ENCODE peak calls at places on chromosomes 2 and 18, in four cellular contexts. Q is HCT116, A is Peyer's patch, P is Caco-2. H is an unnamed sample.

GRCh38 chr2:100011272-100011711 is 131.1 kb downstream of the AFF3 start:
- DNase-seq in Q (no peak), A (no peak), P (no peak), H (no peak)

GRCh38 chr2:201415149-201415548 is 36.1 kb downstream of the TRAK2 start:
- DNase-seq in Q (no peak), A (no peak), P (no peak), H (no peak)

GRCh38 chr2:120066708-120067547 is 54.1 kb downstream of the EPB41L5 start:
- DNase-seq in Q (no peak), A (no peak), P (peak), H (no peak)

GRCh38 chr2:18993756-18994155 is 364.7 kb downstream of the OSR1 start:
- DNase-seq in Q (no peak), A (no peak), P (no peak), H (no peak)

GRCh38 chr2:70085711-70086277 is 1.5 kb upstream of the PCBP1 start:
- DNase-seq in Q (no peak), A (no peak), P (no peak), H (no peak)

GRCh38 chr2:45675130-45675812 is 23.8 kb downstream of the PRKCE start:
- DNase-seq in Q (peak), A (no peak), P (peak), H (no peak)

GRCh38 chr2:113979172-113980128 is 89.6 kb downstream of the ACTR3 start:
- DNase-seq in Q (no peak), A (no peak), P (no peak), H (no peak)

GRCh38 chr2:47905454-47906260 is 641 bp downstream of the FBXO11 start:
- DNase-seq in Q (no peak), A (peak), P (peak), H (peak)

GRCh38 chr18:56089607-56090258 is 501.7 kb upstream of the TCF4 start:
- DNase-seq in Q (no peak), A (no peak), P (no peak), H (no peak)

GRCh38 chr2:128036748-128037607 is 9.1 kb upstream of the SAP130 start:
- DNase-seq in Q (no peak), A (no peak), P (no peak), H (no peak)

GRCh38 chr2:176997074-176997791 is 215.4 kb upstream of the HNRNPA3 start:
- DNase-seq in Q (peak), A (no peak), P (no peak), H (peak)

GRCh38 chr2:71730785-71731383 is 277.5 kb downstream of the DYSF start:
- DNase-seq in Q (no peak), A (no peak), P (no peak), H (no peak)

GRCh38 chr18:79524181-79525078 is 128.7 kb downstream of the NFATC1 start:
- DNase-seq in Q (no peak), A (peak), P (no peak), H (peak)

GRCh38 chr18:43161528-43161927 is 46.0 kb upstream of the RIT2 start:
- DNase-seq in Q (no peak), A (no peak), P (no peak), H (no peak)

GRCh38 chr18:50665519-50665918 is 105.6 kb downstream of the MAPK4 start:
- DNase-seq in Q (no peak), A (no peak), P (no peak), H (no peak)

GRCh38 chr2:61179701-61180639 is 18.0 kb downstream of the C2orf74 start:
- DNase-seq in Q (no peak), A (no peak), P (no peak), H (no peak)

GRCh38 chr2:132929786-132930185 is 259.8 kb upstream of the LYPD1 start:
- DNase-seq in Q (no peak), A (no peak), P (no peak), H (no peak)

GRCh38 chr2:46164581-46165301 is 132.5 kb upstream of the EPAS1 start:
- DNase-seq in Q (no peak), A (peak), P (peak), H (no peak)

GRCh38 chr2:71879509-71880184 is 268.0 kb downstream of the CYP26B1 start:
- DNase-seq in Q (no peak), A (no peak), P (no peak), H (no peak)

GRCh38 chr2:240433973-240434727 is 1.3 kb upstream of the GPC1 start:
- DNase-seq in Q (peak), A (no peak), P (no peak), H (peak)

DNA sequence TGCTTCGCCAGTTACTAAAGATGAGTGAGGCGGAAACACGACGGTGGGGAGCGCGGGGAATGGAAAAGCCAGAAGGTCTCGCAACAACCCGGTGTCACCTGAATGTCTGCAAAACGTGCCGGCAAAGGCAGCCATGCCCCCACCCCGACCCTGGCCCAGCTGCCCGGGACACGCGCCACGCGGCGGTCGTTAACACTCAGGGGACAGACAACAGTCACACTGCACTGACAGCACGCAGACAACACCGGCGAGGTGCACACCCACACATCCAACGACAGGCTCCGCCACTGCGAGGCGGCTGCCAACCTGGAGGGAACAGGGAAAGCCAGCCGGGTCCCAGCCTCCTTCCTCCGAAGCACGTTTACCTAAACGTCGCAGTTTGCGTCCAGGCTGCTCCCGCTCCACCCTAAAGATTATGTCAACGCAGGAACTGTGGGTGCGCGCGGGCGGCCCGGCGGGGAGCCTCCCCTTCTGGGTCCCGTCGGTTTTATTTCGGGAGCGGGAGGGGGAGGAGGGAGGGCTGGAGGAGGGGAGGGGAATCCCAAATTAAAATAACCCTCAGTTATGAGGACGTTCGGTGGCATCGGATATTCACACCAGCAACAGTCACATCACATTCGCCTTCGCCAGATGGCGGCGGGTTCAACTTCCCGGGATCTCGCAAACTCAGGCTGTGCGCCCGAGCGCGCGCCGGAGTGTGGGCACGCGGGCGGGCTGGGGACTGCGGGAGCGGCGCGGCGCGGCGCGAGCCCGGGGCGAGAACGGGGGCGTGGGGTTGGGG is 694 bp downstream of the PTGR3 start:
- DNase-seq in Q (no peak), A (peak), P (no peak), H (no peak)
- TF ChIP-seq CTCF in Q (no peak), A (no peak), P (no peak), H (no peak)

GRCh38 chr2:191870744-191871143 is 23.9 kb upstream of the CAVIN2 start:
- DNase-seq in Q (no peak), A (no peak), P (no peak), H (no peak)
- TF ChIP-seq CTCF in Q (peak), A (peak), P (no peak), H (no peak)

DNA sequence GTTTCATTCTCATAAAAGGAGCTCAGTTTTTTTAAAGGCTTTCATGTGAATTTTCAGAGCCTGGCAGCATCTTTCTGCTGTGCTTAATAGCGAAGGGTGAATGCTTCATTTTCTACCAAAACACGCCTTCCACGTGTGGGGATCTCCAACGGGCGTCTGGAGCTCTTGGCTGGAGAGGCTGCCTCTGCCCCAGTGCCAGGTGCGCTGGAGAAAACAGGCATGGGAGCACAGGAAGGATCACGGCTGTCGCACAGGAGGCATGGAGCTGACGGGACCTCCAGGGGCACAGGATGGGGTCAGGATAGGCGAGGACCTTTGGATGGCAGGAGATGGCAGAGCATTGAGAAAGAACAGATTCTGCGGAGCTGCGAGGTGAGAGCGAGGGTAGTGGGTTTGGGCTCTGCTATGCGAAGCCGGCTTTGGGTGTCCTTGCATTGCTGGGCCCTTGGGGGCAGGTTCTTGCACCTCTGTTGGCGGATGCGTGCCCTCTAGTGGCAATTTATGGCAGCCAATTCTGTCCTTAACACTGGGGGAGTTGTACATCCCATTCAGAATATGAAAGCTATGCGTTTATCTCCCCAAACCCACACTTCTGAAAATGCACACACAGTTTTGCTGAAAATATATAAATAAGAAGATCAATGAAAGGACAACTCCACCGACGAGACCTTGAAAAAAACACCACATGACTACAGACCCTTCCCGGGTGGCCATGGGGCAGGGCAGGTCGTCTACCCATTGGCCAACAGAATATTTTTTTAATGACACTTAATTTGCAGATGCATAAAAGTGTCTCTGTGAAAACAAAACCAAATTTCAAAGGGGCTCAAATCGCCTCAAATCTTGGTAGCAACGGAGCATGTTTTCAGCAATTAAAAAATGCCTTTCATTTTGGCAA is 90.4 kb upstream of the SLC35G4 start:
- DNase-seq in Q (peak), A (no peak), P (peak), H (no peak)
- TF ChIP-seq CTCF in Q (peak), A (peak), P (peak), H (peak)

GRCh38 chr2:42929985-42930581 is 137.7 kb upstream of the HAAO start:
- DNase-seq in Q (no peak), A (no peak), P (no peak), H (no peak)

GRCh38 chr2:42929577-42929984 is 137.2 kb upstream of the HAAO start:
- DNase-seq in Q (no peak), A (no peak), P (no peak), H (no peak)

GRCh38 chr2:42932271-42933151 is 140.1 kb upstream of the HAAO start:
- DNase-seq in Q (no peak), A (no peak), P (no peak), H (no peak)

GRCh38 chr2:42931818-42932195 is 139.4 kb upstream of the HAAO start:
- DNase-seq in Q (no peak), A (no peak), P (no peak), H (no peak)

DNA sequence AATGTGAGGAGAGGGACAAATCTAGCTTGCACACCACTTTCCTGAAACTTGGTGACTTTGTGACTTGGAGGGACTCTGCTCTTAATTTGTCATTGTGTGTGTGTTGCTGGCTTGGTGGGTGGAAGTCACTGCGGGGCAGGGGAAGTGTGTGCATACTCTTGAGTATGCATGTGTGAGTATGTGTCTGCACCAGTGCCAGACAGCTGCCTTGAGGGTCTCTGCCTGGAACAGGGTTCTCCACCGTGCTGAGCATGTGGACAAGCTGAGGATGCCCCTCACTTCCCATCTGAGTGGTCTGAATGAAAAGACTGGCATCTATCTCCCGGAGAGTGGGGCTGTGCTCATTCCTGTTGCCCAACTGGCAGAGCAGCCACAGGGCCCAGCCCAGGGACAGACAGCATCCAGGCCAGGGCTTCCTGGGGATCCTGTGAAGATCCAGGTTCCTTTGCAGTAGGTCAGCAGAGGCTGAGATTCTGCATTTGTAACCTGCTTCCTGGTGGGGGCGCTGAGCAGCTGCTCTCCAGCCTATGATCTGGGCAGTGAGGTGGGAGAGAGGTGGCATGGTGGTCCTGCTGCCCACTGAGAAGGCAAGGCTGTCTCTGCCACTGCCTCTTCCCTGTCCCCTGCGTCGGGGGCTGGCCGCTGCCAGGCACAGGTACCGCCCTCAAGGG is 138.9 kb upstream of the HAAO start:
- DNase-seq in Q (no peak), A (no peak), P (no peak), H (no peak)
- TF ChIP-seq CTCF in Q (peak), A (peak), P (no peak), H (peak)

GRCh38 chr18:57121542-57122112 is 25.3 kb upstream of the BOD1L2 start:
- DNase-seq in Q (no peak), A (no peak), P (no peak), H (no peak)
- TF ChIP-seq CTCF in Q (no peak), A (no peak), P (no peak), H (no peak)

GRCh38 chr2:238106339-238106697 is 6.2 kb downstream of the ESPNL start:
- DNase-seq in Q (no peak), A (no peak), P (no peak), H (peak)
- TF ChIP-seq CTCF in Q (no peak), A (no peak), P (no peak), H (no peak)